ENCODE peak calls at places on chromosomes 1 and 21, in five cellular contexts. R is fibroblast of villous mesenchyme, F is GM06990, E is foreskin fibroblast, S is GM23248. U is an unnamed sample.

GRCh38 chr1:111110197-111110899 is 29.5 kb downstream of the DRAM2 start:
- DNase-seq in R (peak), F (no peak), E (peak), S (no peak), U (no peak)

GRCh38 chr1:8567146-8567545 is 249.2 kb downstream of the SLC45A1 start:
- DNase-seq in R (peak), F (no peak), E (peak), S (peak), U (no peak)

GRCh38 chr21:35565204-35565611 is 495.1 kb downstream of the SETD4 start:
- DNase-seq in R (peak), F (no peak), E (peak), S (peak), U (peak)

GRCh38 chr1:53111073-53111556 is 31.3 kb downstream of the SLC1A7 start:
- DNase-seq in R (peak), F (no peak), E (no peak), S (peak), U (no peak)

GRCh38 chr1:58727363-58727762 is 27.5 kb upstream of the MYSM1 start:
- DNase-seq in R (peak), F (no peak), E (peak), S (peak), U (peak)

GRCh38 chr1:154867841-154868610 is 2.1 kb downstream of the KCNN3 start:
- DNase-seq in R (no peak), F (no peak), E (no peak), S (no peak), U (no peak)

GRCh38 chr1:245837741-245838140 is 669.3 kb downstream of the SMYD3 start:
- DNase-seq in R (no peak), F (no peak), E (peak), S (peak), U (no peak)

GRCh38 chr21:44759628-44760285 is 41.9 kb downstream of the UBE2G2 start:
- DNase-seq in R (no peak), F (no peak), E (no peak), S (no peak), U (no peak)

GRCh38 chr1:28518000-28518744 is 12.3 kb downstream of the RCC1 start:
- DNase-seq in R (peak), F (peak), E (peak), S (peak), U (peak)

GRCh38 chr21:45980697-45981096 is 873 bp upstream of the COL6A1 start:
- DNase-seq in R (no peak), F (no peak), E (no peak), S (no peak), U (no peak)

GRCh38 chr1:184150776-184151531 is 99.4 kb downstream of the TSEN15 start:
- DNase-seq in R (peak), F (no peak), E (peak), S (peak), U (peak)

GRCh38 chr21:40902299-40902698 is 55.3 kb upstream of the DSCAM start:
- DNase-seq in R (no peak), F (no peak), E (no peak), S (no peak), U (no peak)

GRCh38 chr21:28883931-28884330 is 108.7 kb downstream of the LTN1 start:
- DNase-seq in R (peak), F (no peak), E (no peak), S (no peak), U (no peak)

GRCh38 chr21:28884481-28884880 is 108.2 kb downstream of the LTN1 start:
- DNase-seq in R (no peak), F (peak), E (peak), S (peak), U (no peak)

GRCh38 chr21:28882345-28882744 is 110.3 kb downstream of the LTN1 start:
- DNase-seq in R (no peak), F (no peak), E (no peak), S (no peak), U (no peak)

GRCh38 chr21:28884976-28885852 is 107.5 kb downstream of the LTN1 start:
- DNase-seq in R (peak), F (peak), E (peak), S (peak), U (peak)

DNA sequence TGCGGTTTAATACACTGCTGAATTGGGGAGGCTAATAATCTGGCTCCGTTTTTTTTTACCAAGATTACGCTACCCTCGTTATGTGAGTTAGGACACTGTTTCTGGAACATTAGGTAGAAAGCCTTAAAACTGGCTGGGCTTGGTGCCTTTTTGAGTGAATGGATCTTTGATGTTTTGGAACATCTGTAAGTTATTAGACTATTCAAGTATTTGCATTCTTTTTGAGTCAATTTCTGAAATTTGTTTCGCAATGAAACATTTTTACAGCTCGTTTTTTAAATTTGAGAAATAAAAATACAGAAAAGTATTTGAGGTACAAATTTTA is 106.9 kb downstream of the LTN1 start:
- DNase-seq in R (peak), F (no peak), E (peak), S (peak), U (no peak)
- H3K4me3 ChIP-seq in R (no peak), F (no peak), E (peak), S (peak), U (peak)

DNA sequence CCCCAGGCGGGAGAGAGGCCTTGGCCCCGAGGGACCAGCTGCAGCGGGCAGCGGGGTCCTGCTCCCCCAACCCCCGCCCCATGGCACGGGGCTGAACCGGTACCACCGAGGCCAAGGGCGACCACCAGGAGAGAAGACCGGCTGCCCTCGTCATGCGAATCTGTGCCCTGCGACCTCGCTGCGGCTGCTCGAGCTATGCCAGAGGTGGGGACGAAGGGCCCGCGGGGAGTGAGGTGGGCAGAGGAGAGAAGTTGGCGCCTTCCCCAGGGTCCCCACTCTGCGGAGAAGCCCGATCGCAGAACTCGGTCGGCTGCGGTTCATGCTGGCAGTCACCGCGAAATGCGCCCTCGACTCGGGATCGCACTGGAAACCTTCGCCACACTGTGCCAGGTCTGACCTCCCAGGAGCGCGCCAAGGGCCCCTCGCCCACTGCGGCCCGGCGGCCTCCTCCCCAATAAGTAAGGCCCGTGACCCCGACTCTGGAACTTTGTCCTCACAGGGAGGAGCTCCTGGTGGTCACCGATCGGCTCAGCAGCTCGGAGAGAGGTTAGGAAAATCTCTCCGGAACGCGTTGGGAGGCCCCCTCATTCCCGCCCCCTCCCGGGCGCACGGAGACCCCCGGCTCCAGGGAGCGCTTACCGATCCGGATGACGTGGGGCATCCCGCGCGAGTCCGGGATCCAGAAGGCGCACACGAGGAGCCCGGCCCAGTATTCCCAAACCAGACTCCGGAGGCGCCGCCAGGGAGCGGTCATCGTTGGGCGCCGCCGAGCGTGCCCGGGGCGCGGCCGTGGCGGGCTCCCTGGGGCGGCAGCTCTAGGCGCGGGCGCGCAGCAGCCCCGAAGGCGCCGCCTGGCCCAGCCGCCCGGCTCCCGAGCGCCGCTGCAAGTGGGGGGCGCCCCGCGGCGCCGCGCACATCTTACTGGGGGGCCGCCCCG is 692 bp downstream of the GRIK3 start:
- DNase-seq in R (no peak), F (no peak), E (no peak), S (peak), U (peak)
- H3K4me3 ChIP-seq in R (no peak), F (no peak), E (no peak), S (no peak), U (no peak)

GRCh38 chr1:89069955-89070354 is 4.9 kb upstream of the GBP1 start:
- DNase-seq in R (peak), F (no peak), E (peak), S (peak), U (no peak)

GRCh38 chr1:89068291-89068690 is 3.3 kb upstream of the GBP1 start:
- DNase-seq in R (peak), F (no peak), E (peak), S (peak), U (peak)

GRCh38 chr1:89065077-89065868 is at the start of gene GBP1:
- DNase-seq in R (peak), F (peak), E (peak), S (peak), U (no peak)

GRCh38 chr1:89070509-89070908 is 5.5 kb upstream of the GBP1 start:
- DNase-seq in R (peak), F (no peak), E (no peak), S (peak), U (no peak)
- H3K4me3 ChIP-seq in R (peak), F (no peak), E (peak), S (peak), U (no peak)

DNA sequence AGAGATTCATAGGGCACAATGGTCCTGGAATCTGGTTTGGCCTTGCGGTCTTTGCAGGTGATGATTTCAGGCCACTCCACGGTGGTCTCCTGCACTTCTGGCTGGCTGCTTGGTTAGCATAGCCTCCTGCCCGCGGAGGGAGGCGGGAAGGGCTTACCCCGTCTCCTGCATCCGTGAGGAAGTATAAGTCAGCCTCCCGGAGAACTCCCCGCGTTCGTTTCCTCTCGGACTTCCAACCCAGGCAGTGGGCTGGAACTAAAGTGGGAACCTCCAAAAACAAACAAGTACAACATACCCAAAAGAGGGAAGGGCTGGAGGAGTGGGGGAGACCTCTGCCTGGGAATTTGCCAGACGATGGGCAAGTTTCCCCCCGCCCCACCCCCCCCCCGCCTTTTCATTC is 942 bp upstream of the CCN1 start:
- DNase-seq in R (peak), F (no peak), E (peak), S (peak), U (peak)
- H3K4me3 ChIP-seq in R (peak), F (no peak), E (peak), S (peak), U (peak)

DNA sequence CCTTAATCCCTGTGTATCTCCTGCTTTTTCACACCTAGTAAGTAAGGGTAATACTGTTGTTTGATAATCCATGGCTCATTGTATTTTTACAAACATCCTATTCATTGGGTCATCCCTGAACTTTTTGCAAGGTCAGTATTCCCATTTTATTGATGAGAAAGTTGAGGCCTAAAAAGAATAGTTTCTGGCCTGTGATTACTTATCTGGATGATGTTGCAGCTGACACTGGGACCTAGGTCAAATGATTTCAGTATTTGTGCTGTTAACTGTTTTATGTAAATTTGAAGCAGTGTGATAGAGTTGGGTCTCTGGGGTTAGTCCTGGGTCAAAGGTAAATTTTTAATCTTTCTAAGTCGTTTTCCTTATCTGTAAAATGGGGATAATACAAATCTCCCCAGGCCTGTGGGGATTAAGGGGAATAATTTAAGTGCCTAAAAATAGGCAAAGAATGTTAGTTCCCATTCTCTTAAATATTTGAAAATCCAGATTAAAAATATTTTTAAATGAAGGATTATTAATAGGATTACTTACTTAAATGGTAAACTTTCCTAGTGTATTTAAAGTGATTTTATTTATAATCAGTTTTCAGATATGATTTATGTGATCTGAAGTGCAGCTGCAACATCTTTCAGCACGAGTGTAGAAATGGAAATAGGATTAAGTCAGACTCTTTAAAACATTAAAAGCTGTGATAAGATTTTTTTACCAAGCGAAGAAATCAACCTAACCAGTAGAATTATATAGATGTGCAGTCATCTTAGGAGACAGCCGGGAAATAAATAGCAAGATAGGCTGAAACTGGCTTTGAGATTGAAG is 4.3 kb downstream of the PPP2R5A start:
- DNase-seq in R (no peak), F (no peak), E (no peak), S (no peak), U (no peak)
- H3K4me3 ChIP-seq in R (no peak), F (no peak), E (peak), S (no peak), U (no peak)

GRCh38 chr1:32394141-32394889 is at the start of gene BSDC1:
- DNase-seq in R (peak), F (peak), E (peak), S (peak), U (peak)

GRCh38 chr1:32394890-32395415 is 712 bp upstream of the BSDC1 start:
- DNase-seq in R (no peak), F (no peak), E (no peak), S (no peak), U (no peak)

GRCh38 chr1:32392358-32392757 is 1.9 kb downstream of the BSDC1 start:
- DNase-seq in R (peak), F (no peak), E (no peak), S (no peak), U (no peak)

GRCh38 chr1:32393832-32394140 is 455 bp downstream of the BSDC1 start:
- DNase-seq in R (no peak), F (no peak), E (no peak), S (peak), U (peak)

GRCh38 chr1:32393136-32393535 is 1.1 kb downstream of the BSDC1 start:
- DNase-seq in R (no peak), F (no peak), E (peak), S (peak), U (peak)
- H3K4me3 ChIP-seq in R (peak), F (peak), E (peak), S (peak), U (peak)

DNA sequence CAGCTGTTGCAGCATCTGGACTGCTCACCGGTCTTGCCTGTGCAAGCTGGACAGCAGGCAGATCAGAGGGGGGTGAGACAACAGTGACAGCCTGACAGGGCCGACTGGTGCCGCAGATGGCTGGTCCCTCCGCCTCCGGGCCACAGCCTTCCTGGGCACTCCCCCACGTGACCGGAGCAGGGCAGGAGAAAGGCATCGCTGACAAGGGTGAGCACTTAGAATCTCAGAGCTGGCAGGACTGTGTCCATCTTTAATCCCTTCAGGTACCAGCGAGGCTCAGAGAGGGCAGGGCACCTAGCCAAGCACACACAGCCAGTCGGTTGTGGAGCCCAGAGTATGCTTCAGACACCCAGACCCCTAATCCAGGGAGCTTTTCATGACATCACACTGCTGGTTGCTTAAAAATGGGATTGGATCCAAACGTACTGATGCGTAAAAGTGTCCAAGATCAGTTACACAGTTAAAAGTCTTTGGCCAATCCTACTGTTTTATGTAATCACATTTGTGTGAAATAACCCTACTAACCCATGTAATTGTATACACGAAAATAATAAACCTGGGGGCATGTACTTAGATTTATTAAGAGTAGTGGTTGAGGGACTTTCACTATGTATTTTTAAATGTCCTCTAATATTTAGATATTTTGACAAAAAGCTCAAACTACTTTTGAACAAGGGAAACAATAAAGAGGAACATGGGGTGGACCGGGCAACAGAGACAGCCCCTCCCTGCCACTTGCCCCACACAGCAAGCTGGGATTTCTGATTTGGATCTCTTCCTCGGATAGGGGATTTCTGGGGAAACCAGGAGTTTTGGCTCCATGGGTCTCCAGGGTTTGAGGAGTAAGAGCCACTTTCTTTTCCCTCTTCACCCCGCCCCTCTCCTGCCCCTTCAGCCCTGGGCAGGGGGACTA is 758 bp upstream of the CNTN2 start:
- DNase-seq in R (no peak), F (no peak), E (no peak), S (no peak), U (no peak)
- H3K4me3 ChIP-seq in R (no peak), F (no peak), E (no peak), S (no peak), U (no peak)